ENCODE peak calls at places on chromosomes 4 and X, in nine cellular contexts. A is AG20443; Y is NCI-H1092 treated with DMSO at 0.1 percent for 48 hours; M is psoas muscle; C is WTC11; T is NCI-H510A treated with DMSO at 0.1 percent for 48 hours; I is T follicular helper cell; Q is stimulated activated CD4-positive, alpha-beta T cell treated with anti-CD3 and anti-CD28 coated beads, TNF-alpha, amount 100 ng/mL, for 24 hours; P is nephron progenitor cell. H is an unnamed sample.

GRCh38 chr4:150072906-150073714 is 5.1 kb upstream of the DCLK2 start:
- DNase-seq in M (no peak), A (peak), I (no peak), Y (no peak), T (no peak), C (no peak), Q (no peak), P (no peak), H (no peak)

GRCh38 chr4:22312113-22312512 is 203.8 kb downstream of the ADGRA3 start:
- DNase-seq in A (no peak), Q (no peak), M (no peak), I (no peak), Y (no peak), T (no peak), C (no peak), P (no peak), H (no peak)

GRCh38 chrX:129781134-129782014 is 1.6 kb downstream of the SASH3 start:
- DNase-seq in T (no peak), I (peak), Y (no peak), P (no peak), M (peak), A (no peak), C (no peak), Q (peak), H (peak)

GRCh38 chr4:174277433-174277832 is 6.0 kb downstream of the FBXO8 start:
- DNase-seq in I (no peak), Q (no peak), Y (no peak), A (no peak), T (no peak), C (no peak), M (no peak), P (no peak), H (no peak)

GRCh38 chrX:40105016-40105790 is 7.4 kb upstream of the BCOR start:
- DNase-seq in A (peak), Q (no peak), P (no peak), T (no peak), I (no peak), M (peak), C (no peak), Y (peak), H (peak)

GRCh38 chrX:139720136-139720535 is 12.2 kb upstream of the MCF2 start:
- DNase-seq in A (peak), P (peak), M (no peak), T (no peak), Q (no peak), C (peak), Y (no peak), I (no peak), H (no peak)

GRCh38 chr4:139509727-139510410 is 46.1 kb downstream of the SETD7 start:
- DNase-seq in P (no peak), Q (no peak), I (no peak), T (peak), C (peak), A (no peak), M (no peak), Y (peak), H (no peak)

GRCh38 chrX:71871367-71871766 is 39.3 kb upstream of the NHSL2 start:
- DNase-seq in I (no peak), Q (no peak), A (no peak), M (no peak), Y (no peak), P (no peak), T (no peak), C (no peak), H (no peak)

GRCh38 chrX:120768254-120768653 is 107.4 kb downstream of the CT47B1 start:
- DNase-seq in C (no peak), I (no peak), M (no peak), Q (no peak), P (no peak), Y (no peak), T (no peak), A (no peak), H (no peak)

GRCh38 chr4:93384897-93385296 is 443.7 kb upstream of the ATOH1 start:
- DNase-seq in C (no peak), I (no peak), Q (no peak), T (no peak), Y (no peak), A (no peak), M (no peak), P (no peak), H (no peak)

GRCh38 chr4:53908661-53909078 is 155.7 kb downstream of the CHIC2 start:
- DNase-seq in M (no peak), Q (no peak), Y (peak), A (peak), C (no peak), I (no peak), T (peak), P (peak), H (peak)

GRCh38 chr4:113586072-113586471 is 175.5 kb downstream of the CAMK2D start:
- DNase-seq in C (no peak), M (no peak), P (no peak), Q (no peak), T (no peak), I (no peak), A (no peak), Y (no peak), H (no peak)

GRCh38 chrX:36849407-36849806 is 158.8 kb upstream of the FAM47C start:
- DNase-seq in A (no peak), C (no peak), I (no peak), Y (no peak), Q (no peak), M (no peak), T (no peak), P (no peak), H (no peak)

GRCh38 chrX:51814066-51814465 is 70.8 kb downstream of the GSPT2 start:
- DNase-seq in T (no peak), A (no peak), P (no peak), Y (no peak), Q (no peak), C (no peak), I (no peak), M (no peak), H (no peak)

GRCh38 chr4:86940920-86941460 is 6.2 kb downstream of the AFF1 start:
- DNase-seq in M (no peak), T (no peak), C (no peak), P (no peak), I (no peak), A (no peak), Q (no peak), Y (no peak), H (no peak)

GRCh38 chrX:97328853-97329252 is 445.1 kb downstream of the RPA4 start:
- DNase-seq in I (no peak), A (no peak), M (no peak), Q (no peak), Y (no peak), C (no peak), P (no peak), T (no peak), H (no peak)

GRCh38 chrX:11346283-11346682 is 53.1 kb downstream of the AMELX start:
- DNase-seq in A (no peak), P (no peak), T (no peak), C (no peak), Q (no peak), M (no peak), Y (no peak), I (no peak), H (no peak)

GRCh38 chr4:103375278-103375677 is 177.1 kb upstream of the CENPE start:
- DNase-seq in Q (no peak), I (no peak), T (no peak), Y (no peak), M (no peak), A (no peak), P (no peak), C (no peak), H (no peak)

GRCh38 chr4:174228988-174229387 is 54.5 kb downstream of the FBXO8 start:
- DNase-seq in T (no peak), P (no peak), I (no peak), A (no peak), C (no peak), Y (no peak), Q (no peak), M (no peak), H (no peak)

GRCh38 chr4:31365006-31365690 is 645.0 kb downstream of the PCDH7 start:
- DNase-seq in A (peak), T (no peak), I (no peak), P (no peak), M (no peak), Y (peak), C (no peak), Q (no peak), H (no peak)